ENCODE peak calls at places on chromosomes 13 and 19, in eight cellular contexts. I, V, C, H, W, A, G and X are unnamed samples.

GRCh38 chr19:33794578-33795369 is 1.9 kb upstream of the KCTD15 start:
- DNase-seq in I (no peak), V (peak; percentile 54), C (no peak), H (no peak), W (no peak), A (no peak), G (no peak), X (no peak)

GRCh38 chr19:28582807-28583206 is 630.1 kb downstream of the UQCRFS1 start:
- DNase-seq in I (no peak), V (no peak), C (no peak), H (no peak), W (no peak), A (no peak), G (no peak), X (no peak)

GRCh38 chr19:13613447-13613846 is 107.2 kb upstream of the CACNA1A start:
- DNase-seq in I (no peak), V (no peak), C (no peak), H (no peak), W (no peak), A (no peak), G (no peak), X (no peak)

GRCh38 chr13:38328699-38329098 is 21.0 kb upstream of the UFM1 start:
- DNase-seq in I (no peak), V (no peak), C (no peak), H (no peak), W (no peak), A (no peak), G (no peak), X (no peak)

GRCh38 chr13:84031120-84031519 is 148.8 kb upstream of the SLITRK1 start:
- DNase-seq in I (no peak), V (no peak), C (no peak), H (no peak), W (no peak), A (no peak), G (no peak), X (no peak)

GRCh38 chr13:106418556-106418955 is 116.9 kb downstream of the EFNB2 start:
- DNase-seq in I (peak; percentile 74), V (no peak), C (no peak), H (no peak), W (no peak), A (peak; percentile 71), G (no peak), X (no peak)

GRCh38 chr13:20495087-20496023 is 30.3 kb downstream of the CRYL1 start:
- DNase-seq in I (peak; percentile 72), V (no peak), C (peak; percentile 73), H (peak; percentile 65), W (no peak), A (peak; percentile 79), G (peak; percentile 16), X (no peak)

GRCh38 chr13:21018220-21018619 is 43.2 kb downstream of the LATS2 start:
- DNase-seq in I (no peak), V (no peak), C (no peak), H (no peak), W (no peak), A (no peak), G (no peak), X (no peak)

GRCh38 chr13:85698236-85698635 is 101.0 kb downstream of the SLITRK6 start:
- DNase-seq in I (peak; percentile 27), V (no peak), C (no peak), H (no peak), W (no peak), A (peak; percentile 18), G (no peak), X (no peak)

GRCh38 chr13:32530841-32531253 is 7.7 kb downstream of the N4BP2L2 start:
- DNase-seq in I (peak; percentile 83), V (no peak), C (no peak), H (no peak), W (no peak), A (peak; percentile 87), G (no peak), X (no peak)

GRCh38 chr19:3360494-3361383 is 5.6 kb upstream of the NFIC start:
- DNase-seq in I (no peak), V (peak; percentile 84), C (peak; percentile 74), H (no peak), W (no peak), A (no peak), G (peak; percentile 51), X (peak; percentile 72)

GRCh38 chr13:101190976-101191375 is 225.3 kb downstream of the NALCN start:
- DNase-seq in I (no peak), V (no peak), C (no peak), H (no peak), W (no peak), A (no peak), G (no peak), X (no peak)

GRCh38 chr13:73141292-73141771 is 82.5 kb downstream of the KLF5 start:
- DNase-seq in I (peak; percentile 15), V (no peak), C (no peak), H (no peak), W (no peak), A (peak; percentile 5), G (no peak), X (no peak)

GRCh38 chr13:94987869-94988268 is 275.5 kb upstream of the SOX21 start:
- DNase-seq in I (no peak), V (no peak), C (no peak), H (no peak), W (no peak), A (no peak), G (no peak), X (no peak)

GRCh38 chr13:96858133-96858826 is 136.0 kb downstream of the OXGR1 start:
- DNase-seq in I (no peak), V (no peak), C (no peak), H (no peak), W (no peak), A (no peak), G (no peak), X (no peak)

GRCh38 chr19:29289020-29289419 is 76.1 kb upstream of the UQCRFS1 start:
- DNase-seq in I (no peak), V (no peak), C (no peak), H (no peak), W (no peak), A (no peak), G (no peak), X (no peak)

GRCh38 chr13:72255908-72256307 is 388.9 kb upstream of the DACH1 start:
- DNase-seq in I (no peak), V (no peak), C (peak; percentile 42), H (peak; percentile 19), W (no peak), A (peak; percentile 51), G (no peak), X (no peak)

GRCh38 chr19:29113838-29114237 is 99.1 kb downstream of the UQCRFS1 start:
- DNase-seq in I (no peak), V (no peak), C (no peak), H (no peak), W (no peak), A (no peak), G (no peak), X (no peak)

GRCh38 chr13:22428188-22428828 is 752.5 kb upstream of the SGCG start:
- DNase-seq in I (no peak), V (no peak), C (no peak), H (no peak), W (no peak), A (peak; percentile 74), G (no peak), X (no peak)

GRCh38 chr13:41244555-41244954 is 18.8 kb downstream of the MTRF1 start:
- DNase-seq in I (peak; percentile 56), V (no peak), C (no peak), H (no peak), W (no peak), A (peak; percentile 19), G (no peak), X (peak; percentile 66)

GRCh38 chr19:17090501-17091074 is 15.0 kb downstream of the MYO9B start:
- DNase-seq in I (peak; percentile 60), V (no peak), C (no peak), H (no peak), W (no peak), A (no peak), G (no peak), X (no peak)
- H3K27ac ChIP-seq in I (peak overlapping the region; percentile 97), V (no peak overlapping the region), C (peak overlapping the region; percentile 85), H (peak overlapping the region; percentile 43), W (peak overlapping the region; percentile 89), A (peak overlapping the region; percentile 71), G (no peak overlapping the region), X (no peak overlapping the region)

GRCh38 chr19:16584825-16585801 is 12.9 kb upstream of the SLC35E1 start:
- DNase-seq in I (no peak), V (no peak), C (no peak), H (no peak), W (no peak), A (no peak), G (no peak), X (no peak)
- H3K4me3 ChIP-seq in I (no peak overlapping the region), V (peak overlapping the region; percentile 29), C (no peak overlapping the region), H (no peak overlapping the region), W (no peak overlapping the region), A (no peak overlapping the region), G (peak overlapping the region; percentile 39), X (peak overlapping the region; percentile 46)

DNA sequence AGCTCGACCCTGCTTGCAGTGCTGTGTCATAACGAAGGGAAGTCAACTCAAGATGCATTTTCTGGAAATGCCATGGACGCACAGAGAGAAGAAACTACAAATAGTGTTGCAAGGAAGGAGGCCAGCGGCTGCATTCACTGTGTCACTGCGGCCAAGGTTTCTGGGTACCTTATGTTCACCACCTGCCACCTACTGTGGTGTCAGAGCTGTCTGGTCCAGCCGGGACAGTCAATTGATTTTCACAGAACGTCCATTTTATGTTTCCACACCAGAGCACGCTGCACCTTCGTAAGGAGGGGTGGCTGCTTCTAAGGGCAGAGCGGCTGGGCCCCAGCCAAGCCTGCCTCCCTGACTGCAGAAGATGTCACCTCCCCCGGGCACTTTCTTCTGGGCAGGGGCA is 17.7 kb downstream of the TSHZ3 start:
- DNase-seq in I (no peak), V (no peak), C (no peak), H (no peak), W (no peak), A (no peak), G (no peak), X (no peak)
- H3K4me1 ChIP-seq in I (peaks cover 63% of the 10 kb centered on the region), V (peaks cover 10% of the 10 kb centered on the region), C (no peaks in the 10 kb centered on the region), H (peaks cover 6% of the 10 kb centered on the region), W (no peaks in the 10 kb centered on the region), A (peaks cover 23% of the 10 kb centered on the region), G (no peaks in the 10 kb centered on the region), X (no peaks in the 10 kb centered on the region)

GRCh38 chr13:104011505-104012270 is 945.5 kb upstream of the SLC10A2 start:
- DNase-seq in I (no peak), V (no peak), C (no peak), H (no peak), W (no peak), A (no peak), G (no peak), X (peak; percentile 61)

GRCh38 chr13:104017317-104017716 is 951.1 kb upstream of the SLC10A2 start:
- DNase-seq in I (no peak), V (no peak), C (no peak), H (no peak), W (no peak), A (no peak), G (no peak), X (no peak)

GRCh38 chr13:104015646-104016396 is 949.6 kb upstream of the SLC10A2 start:
- DNase-seq in I (peak; percentile 83), V (no peak), C (no peak), H (no peak), W (no peak), A (peak; percentile 88), G (no peak), X (no peak)

GRCh38 chr13:104014803-104015645 is 948.8 kb upstream of the SLC10A2 start:
- DNase-seq in I (peak; percentile 39), V (no peak), C (no peak), H (no peak), W (no peak), A (peak; percentile 76), G (no peak), X (no peak)
- H3K27ac ChIP-seq in I (no peak overlapping the region), V (no peak overlapping the region), C (no peak overlapping the region), H (no peak overlapping the region), W (no peak overlapping the region), A (no peak overlapping the region), G (no peak overlapping the region), X (no peak overlapping the region)